ENCODE peak calls at places on chromosomes 7 and 10, in six cellular contexts. V is CD4-positive, alpha-beta T cell; K is kidney; D is endothelial cell; X is GM13977; A is cardiac fibroblast. W is an unnamed sample.

GRCh38 chr10:12409171-12409570 is 59.8 kb downstream of the CAMK1D start:
- DNase-seq in V (no peak), K (no peak), D (no peak), X (no peak), A (no peak), W (no peak)

GRCh38 chr10:46992794-46993552 is 81.7 kb downstream of the PTPN20 start:
- DNase-seq in V (no peak), K (peak), D (no peak), X (no peak), A (peak), W (no peak)

GRCh38 chr7:71198391-71198790 is 66.4 kb downstream of the GALNT17 start:
- DNase-seq in V (no peak), K (no peak), D (no peak), X (no peak), A (no peak), W (no peak)

GRCh38 chr7:101171442-101171837 is 6.1 kb upstream of the VGF start:
- DNase-seq in V (no peak), K (no peak), D (no peak), X (no peak), A (no peak), W (no peak)

GRCh38 chr10:122143238-122143841 is 127.8 kb upstream of the BTBD16 start:
- DNase-seq in V (no peak), K (peak), D (no peak), X (no peak), A (no peak), W (no peak)

GRCh38 chr10:115851689-115852088 is 421.3 kb downstream of the GFRA1 start:
- DNase-seq in V (no peak), K (no peak), D (no peak), X (no peak), A (no peak), W (no peak)

GRCh38 chr7:31850066-31850465 is 163.1 kb downstream of the PPP1R17 start:
- DNase-seq in V (no peak), K (no peak), D (no peak), X (no peak), A (no peak), W (no peak)

GRCh38 chr10:24561453-24561852 is 162.2 kb downstream of the ARHGAP21 start:
- DNase-seq in V (no peak), K (no peak), D (no peak), X (no peak), A (no peak), W (no peak)

GRCh38 chr7:33108931-33109757 is at the start of gene RP9:
- DNase-seq in V (peak), K (peak), D (peak), X (peak), A (peak), W (no peak)

GRCh38 chr7:68014031-68014774 is 1017.6 kb downstream of the TYW1 start:
- DNase-seq in V (no peak), K (no peak), D (no peak), X (no peak), A (no peak), W (no peak)

GRCh38 chr7:112723416-112723815 is 66.8 kb downstream of the TMEM168 start:
- DNase-seq in V (no peak), K (no peak), D (no peak), X (no peak), A (no peak), W (no peak)

GRCh38 chr7:13800694-13801448 is 188.6 kb downstream of the ETV1 start:
- DNase-seq in V (no peak), K (no peak), D (no peak), X (no peak), A (peak), W (no peak)

GRCh38 chr10:122368502-122369254 is 5.8 kb upstream of the PLEKHA1 start:
- DNase-seq in V (no peak), K (no peak), D (no peak), X (no peak), A (no peak), W (no peak)

GRCh38 chr10:110151467-110151866 is 55.9 kb upstream of the MXI1 start:
- DNase-seq in V (no peak), K (peak), D (no peak), X (no peak), A (no peak), W (no peak)

GRCh38 chr10:83991986-83992753 is 147.1 kb upstream of the GHITM start:
- DNase-seq in V (no peak), K (no peak), D (peak), X (peak), A (peak), W (no peak)

GRCh38 chr7:98133181-98133580 is 26.5 kb downstream of the LMTK2 start:
- DNase-seq in V (no peak), K (no peak), D (no peak), X (peak), A (peak), W (no peak)

GRCh38 chr7:15778191-15778590 is 91.7 kb upstream of the MEOX2 start:
- DNase-seq in V (no peak), K (no peak), D (no peak), X (no peak), A (no peak), W (no peak)

GRCh38 chr7:130286881-130287280 is 6.1 kb upstream of the CPA4 start:
- DNase-seq in V (no peak), K (no peak), D (no peak), X (no peak), A (no peak), W (no peak)

GRCh38 chr10:47261121-47261520 is 38.9 kb upstream of the GDF10 start:
- DNase-seq in V (peak), K (no peak), D (no peak), X (peak), A (no peak), W (no peak)

GRCh38 chr10:70559861-70560260 is 42.7 kb downstream of the PRF1 start:
- DNase-seq in V (no peak), K (peak), D (no peak), X (no peak), A (no peak), W (no peak)

GRCh38 chr10:31136951-31137885 is 105.6 kb upstream of the ZNF438 start:
- DNase-seq in V (no peak), K (no peak), D (no peak), X (no peak), A (peak), W (no peak)

GRCh38 chr10:100895346-100895745 is 17.4 kb upstream of the SLF2 start:
- DNase-seq in V (no peak), K (no peak), D (no peak), X (no peak), A (no peak), W (no peak)

GRCh38 chr10:49324711-49325110 is 25.7 kb downstream of the C10orf71 start:
- DNase-seq in V (no peak), K (no peak), D (peak), X (no peak), A (no peak), W (no peak)

GRCh38 chr10:98257961-98258360 is 10.0 kb downstream of the LOXL4 start:
- DNase-seq in V (no peak), K (peak), D (no peak), X (peak), A (no peak), W (no peak)

GRCh38 chr7:1592299-1592842 is 22.5 kb upstream of the PSMG3 start:
- DNase-seq in V (no peak), K (peak), D (no peak), X (no peak), A (no peak), W (no peak)

GRCh38 chr10:114207349-114207748 is 28.2 kb downstream of the TDRD1 start:
- DNase-seq in V (no peak), K (no peak), D (no peak), X (no peak), A (no peak), W (no peak)

GRCh38 chr10:51006686-51007085 is 67.6 kb upstream of the PRKG1 start:
- DNase-seq in V (no peak), K (no peak), D (no peak), X (no peak), A (no peak), W (no peak)

GRCh38 chr7:156234192-156234591 is 406.4 kb upstream of the RNF32 start:
- DNase-seq in V (no peak), K (no peak), D (no peak), X (no peak), A (no peak), W (no peak)

GRCh38 chr7:31077484-31078362 is 25.6 kb downstream of the ADCYAP1R1 start:
- DNase-seq in V (no peak), K (peak), D (no peak), X (no peak), A (no peak), W (no peak)

GRCh38 chr10:49369216-49370162 is 26.4 kb downstream of the DRGX start:
- DNase-seq in V (no peak), K (no peak), D (no peak), X (no peak), A (no peak), W (no peak)

GRCh38 chr7:37986780-37987380 is 66.4 kb downstream of the EPDR1 start:
- DNase-seq in V (no peak), K (no peak), D (no peak), X (no peak), A (no peak), W (no peak)

GRCh38 chr10:79090134-79090803 is 21.5 kb downstream of the ZMIZ1 start:
- DNase-seq in V (no peak), K (no peak), D (no peak), X (no peak), A (peak), W (no peak)

GRCh38 chr10:49367600-49367999 is 28.3 kb downstream of the DRGX start:
- DNase-seq in V (no peak), K (no peak), D (no peak), X (no peak), A (no peak), W (no peak)

GRCh38 chr7:35593896-35594295 is 101.0 kb downstream of the HERPUD2 start:
- DNase-seq in V (no peak), K (no peak), D (peak), X (no peak), A (no peak), W (no peak)

GRCh38 chr10:46020871-46021553 is 9.4 kb downstream of the NCOA4 start:
- DNase-seq in V (no peak), K (no peak), D (no peak), X (no peak), A (peak), W (no peak)

GRCh38 chr10:13414855-13415254 is 66.8 kb upstream of the SEPHS1 start:
- DNase-seq in V (no peak), K (no peak), D (peak), X (no peak), A (peak), W (no peak)

GRCh38 chr7:1326511-1326785 is 93.8 kb downstream of the UNCX start:
- DNase-seq in V (no peak), K (peak), D (no peak), X (no peak), A (no peak), W (no peak)

GRCh38 chr10:12191715-12192114 is 4.0 kb downstream of the NUDT5 start:
- DNase-seq in V (no peak), K (no peak), D (no peak), X (no peak), A (peak), W (no peak)

GRCh38 chr7:105819559-105819958 is 56.8 kb downstream of the ATXN7L1 start:
- DNase-seq in V (no peak), K (no peak), D (no peak), X (no peak), A (no peak), W (no peak)

GRCh38 chr7:20783716-20784310 is 2.9 kb downstream of the SP8 start:
- DNase-seq in V (no peak), K (no peak), D (peak), X (no peak), A (peak), W (no peak)

GRCh38 chr7:20783131-20783715 is 3.5 kb downstream of the SP8 start:
- DNase-seq in V (no peak), K (no peak), D (no peak), X (no peak), A (no peak), W (no peak)

GRCh38 chr7:20785211-20786048 is 1.3 kb downstream of the SP8 start:
- DNase-seq in V (no peak), K (no peak), D (peak), X (peak), A (no peak), W (no peak)

GRCh38 chr7:20786049-20786412 is 655 bp downstream of the SP8 start:
- DNase-seq in V (no peak), K (no peak), D (no peak), X (peak), A (no peak), W (no peak)

DNA sequence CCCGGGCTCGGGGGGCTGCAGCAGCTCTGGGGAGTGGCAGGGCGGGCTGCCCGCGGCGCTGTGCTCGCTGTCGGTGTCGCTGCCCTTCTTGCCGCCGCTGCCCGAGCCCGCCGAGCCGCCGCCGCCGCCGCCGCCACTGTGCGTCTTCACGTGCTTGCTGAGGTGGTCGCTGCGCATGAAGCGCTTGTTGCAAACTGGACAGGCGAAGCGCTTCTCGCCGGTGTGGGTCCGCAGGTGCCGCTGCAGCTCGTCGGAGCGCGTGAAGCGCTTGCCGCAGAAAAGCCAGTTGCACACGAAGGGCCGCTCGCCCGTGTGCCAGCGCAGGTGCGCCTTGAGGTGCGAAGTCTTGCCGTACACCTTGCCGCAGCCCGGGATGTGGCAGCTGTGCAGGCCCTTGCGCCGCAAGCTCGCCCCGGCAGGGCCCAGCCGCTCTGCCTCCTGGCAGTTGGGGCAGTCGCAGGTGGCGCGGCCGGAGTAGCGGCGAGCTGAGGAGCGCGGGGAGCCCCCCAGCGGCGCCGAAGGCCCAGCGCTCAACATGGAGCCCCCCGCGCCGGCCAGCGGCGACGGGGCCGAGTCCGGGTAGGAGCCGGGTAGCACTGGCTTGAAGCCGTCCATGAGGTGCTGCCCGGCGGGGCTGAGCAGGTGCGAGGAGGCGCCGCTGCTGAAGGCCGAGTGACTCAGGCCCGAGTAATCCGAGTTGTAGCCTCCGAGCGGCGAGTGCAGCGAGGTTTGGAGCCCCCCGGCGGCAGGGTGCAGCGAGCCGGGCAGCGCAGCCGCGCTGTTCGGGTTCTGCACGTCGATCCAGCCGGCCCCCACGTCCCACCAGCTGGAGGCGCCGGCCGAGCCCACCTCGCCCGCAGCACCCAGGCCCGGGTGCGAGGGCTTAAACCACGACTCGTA is 2.1 kb downstream of the SP8 start:
- DNase-seq in V (no peak), K (peak), D (peak), X (peak), A (no peak), W (no peak)
- TF ChIP-seq CTCF in V (no peak), K (no peak), D (peak), X (no peak), A (no peak), W (no peak)

GRCh38 chr7:41097501-41097900 is 605.4 kb downstream of the INHBA start:
- DNase-seq in V (no peak), K (no peak), D (no peak), X (no peak), A (no peak), W (no peak)
- TF ChIP-seq CTCF in V (no peak), K (no peak), D (no peak), X (no peak), A (no peak), W (no peak)

DNA sequence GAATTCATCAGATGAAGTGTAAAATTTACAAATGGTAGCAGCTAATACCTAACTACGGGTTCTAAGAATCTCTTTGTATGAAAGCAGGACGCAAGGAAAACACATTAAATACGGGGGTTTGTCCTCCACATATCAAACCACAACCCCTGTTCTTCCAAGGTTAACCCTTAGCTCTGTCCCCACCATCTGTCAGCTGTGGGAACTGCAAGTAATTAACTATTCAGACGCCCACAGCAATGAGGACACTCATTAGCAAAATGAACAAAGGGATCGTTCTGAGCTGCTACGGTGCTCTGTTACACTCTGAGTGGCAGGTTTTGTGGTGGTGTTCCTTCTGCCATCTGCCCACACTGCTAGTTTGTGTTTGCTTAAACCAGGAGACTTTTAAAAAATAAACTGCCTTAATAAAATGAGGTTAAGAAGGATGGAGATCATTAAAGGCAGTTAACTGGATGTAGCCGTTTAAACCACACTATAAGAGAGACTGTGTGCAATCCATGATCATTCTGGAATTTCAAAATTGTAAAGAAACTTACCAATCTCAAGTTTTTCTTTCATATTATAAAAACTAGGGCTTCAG is 51.4 kb downstream of the C10orf67 start:
- DNase-seq in V (no peak), K (no peak), D (peak), X (peak), A (peak), W (no peak)
- TF ChIP-seq CTCF in V (peak), K (peak), D (peak), X (peak), A (peak), W (no peak)

GRCh38 chr10:93921338-93921737 is 27.6 kb downstream of the SLC35G1 start:
- DNase-seq in V (peak), K (no peak), D (peak), X (no peak), A (no peak), W (no peak)
- TF ChIP-seq CTCF in V (peak), K (peak), D (peak), X (peak), A (peak), W (no peak)

W was measured in omental fat pad.